ENCODE peak calls at places on chromosomes 1 and 21, in six cellular contexts. F is NCI-H524, V is T-helper 2 cell, K is mucosa of gallbladder, Y is NCI-H345, E is hepatic stellate cell. Z is an unnamed sample.

GRCh38 chr1:209513226-209513625 is 70.3 kb upstream of the CAMK1G start:
- DNase-seq in K (no peak), E (peak), F (peak), V (no peak), Y (peak), Z (no peak)

GRCh38 chr1:29650041-29650400 is 413.7 kb downstream of the PTPRU start:
- DNase-seq in K (no peak), E (no peak), V (no peak), Y (peak), F (no peak), Z (no peak)

GRCh38 chr21:29217818-29218252 is 80.9 kb upstream of the BACH1 start:
- DNase-seq in F (no peak), K (no peak), V (no peak), E (peak), Y (no peak), Z (peak)

GRCh38 chr21:42022906-42023305 is 12.7 kb upstream of the ZBTB21 start:
- DNase-seq in F (no peak), V (no peak), Y (no peak), E (no peak), K (no peak), Z (no peak)

GRCh38 chr1:109579496-109579895 is 31.1 kb downstream of the GNAI3 start:
- DNase-seq in E (no peak), K (no peak), F (peak), V (no peak), Y (no peak), Z (no peak)

GRCh38 chr1:217133958-217134856 is 411.0 kb upstream of the ESRRG start:
- DNase-seq in F (peak), Y (no peak), E (no peak), K (no peak), V (no peak), Z (peak)

GRCh38 chr1:32768110-32768857 is 48.9 kb downstream of the YARS1 start:
- DNase-seq in V (no peak), Y (no peak), F (no peak), E (no peak), K (no peak), Z (no peak)

GRCh38 chr1:1799716-1800115 is 21.4 kb upstream of the NADK start:
- DNase-seq in Y (no peak), K (no peak), E (no peak), F (no peak), V (no peak), Z (no peak)

GRCh38 chr1:204990059-204990664 is 52.9 kb upstream of the CNTN2 start:
- DNase-seq in V (no peak), E (no peak), F (no peak), Y (no peak), K (no peak), Z (peak)

GRCh38 chr1:45884700-45885099 is 81.3 kb downstream of the MAST2 start:
- DNase-seq in K (no peak), Y (no peak), V (no peak), E (no peak), F (no peak), Z (no peak)

GRCh38 chr1:192807968-192808587 is 761 bp upstream of the RGS2 start:
- DNase-seq in F (peak), V (no peak), K (no peak), Y (no peak), E (peak), Z (peak)

GRCh38 chr1:206854401-206855129 is 10.9 kb upstream of the IL20 start:
- DNase-seq in E (no peak), V (no peak), Y (no peak), F (no peak), K (no peak), Z (no peak)

GRCh38 chr21:42320791-42321190 is 5.6 kb upstream of the TFF3 start:
- DNase-seq in V (no peak), Y (no peak), K (no peak), E (no peak), F (peak), Z (no peak)

GRCh38 chr1:246291141-246291540 is 215.9 kb downstream of the SMYD3 start:
- DNase-seq in K (no peak), Y (no peak), F (peak), E (no peak), V (no peak), Z (no peak)

GRCh38 chr1:167447521-167448136 is 70.7 kb downstream of the CD247 start:
- DNase-seq in V (peak), K (peak), F (no peak), Y (no peak), E (no peak), Z (no peak)

GRCh38 chr1:3399732-3400131 is 54.7 kb upstream of the ARHGEF16 start:
- DNase-seq in F (no peak), V (no peak), E (no peak), Y (no peak), K (no peak), Z (no peak)

GRCh38 chr1:28370220-28371010 is 875 bp downstream of the PHACTR4 start:
- DNase-seq in K (peak), V (peak), Y (peak), E (peak), F (peak), Z (peak)

GRCh38 chr1:220164517-220164916 is 70.6 kb downstream of the IARS2 start:
- DNase-seq in E (no peak), Y (no peak), V (no peak), K (no peak), F (no peak), Z (no peak)

GRCh38 chr1:240765732-240766363 is 153.9 kb upstream of the GREM2 start:
- DNase-seq in F (no peak), Y (no peak), V (no peak), E (peak), K (no peak), Z (no peak)

GRCh38 chr1:24009406-24009805 is 29.3 kb upstream of the SRSF10 start:
- DNase-seq in V (no peak), F (no peak), Y (no peak), E (peak), K (peak), Z (no peak)

Z was measured in foreskin melanocyte.